ENCODE peak calls at places on chromosome 2, in eight cellular contexts. X, V, Z, A, S, M, Y and H are unnamed samples.

GRCh38 chr2:25618676-25619075 is 54.7 kb downstream of the DTNB start:
- DNase-seq in M (peak), Z (no peak), A (peak), X (no peak), S (peak), V (peak), Y (no peak), H (peak)

GRCh38 chr2:72150157-72150960 is 2.7 kb upstream of the CYP26B1 start:
- DNase-seq in Y (peak), M (peak), A (peak), V (peak), Z (peak), S (peak), X (peak), H (peak)

GRCh38 chr2:223930002-223930976 is 14.8 kb downstream of the WDFY1 start:
- DNase-seq in Z (peak), S (peak), X (no peak), M (no peak), V (no peak), A (peak), Y (no peak), H (no peak)

GRCh38 chr2:169565686-169566085 is 8.0 kb downstream of the FASTKD1 start:
- DNase-seq in X (no peak), Y (no peak), V (no peak), A (no peak), M (no peak), S (no peak), Z (no peak), H (no peak)

GRCh38 chr2:106831241-106831640 is 54.7 kb downstream of the ST6GAL2 start:
- DNase-seq in M (no peak), Y (no peak), Z (no peak), S (no peak), V (no peak), A (no peak), X (no peak), H (no peak)

GRCh38 chr2:888906-889566 is 61.6 kb upstream of the SNTG2 start:
- DNase-seq in V (no peak), Z (peak), M (no peak), S (no peak), A (no peak), Y (no peak), X (no peak), H (no peak)

GRCh38 chr2:96832751-96833507 is 10.9 kb downstream of the ANKRD23 start:
- DNase-seq in Y (peak), S (no peak), V (peak), A (peak), X (no peak), Z (peak), M (peak), H (peak)

GRCh38 chr2:148252646-148253045 is 231.8 kb downstream of the MBD5 start:
- DNase-seq in M (no peak), V (no peak), X (no peak), S (no peak), Y (no peak), Z (no peak), A (no peak), H (no peak)

GRCh38 chr2:233384017-233384416 is 29.7 kb downstream of the DGKD start:
- DNase-seq in S (no peak), M (no peak), V (no peak), Z (no peak), X (no peak), Y (no peak), A (no peak), H (no peak)

GRCh38 chr2:179991344-179991743 is 15.8 kb downstream of the CWC22 start:
- DNase-seq in Z (peak), S (no peak), Y (peak), M (peak), A (peak), X (no peak), V (peak), H (no peak)

GRCh38 chr2:164954954-164955701 is at the start of gene SLC38A11:
- DNase-seq in Y (no peak), V (no peak), X (no peak), S (no peak), A (peak), M (peak), Z (peak), H (peak)

GRCh38 chr2:50782543-50782942 is 249.4 kb downstream of the NRXN1 start:
- DNase-seq in A (no peak), X (no peak), Y (no peak), Z (no peak), V (peak), S (no peak), M (no peak), H (no peak)
- TF ChIP-seq CTCF in A (no peak), X (no peak), Y (no peak), Z (no peak), V (no peak), S (no peak), M (no peak), H (no peak)

GRCh38 chr2:21757805-21758204 is 634.0 kb downstream of the TDRD15 start:
- DNase-seq in A (no peak), V (no peak), M (no peak), X (no peak), Y (peak), S (no peak), Z (no peak), H (no peak)

GRCh38 chr2:21759819-21760218 is 636.1 kb downstream of the TDRD15 start:
- DNase-seq in M (no peak), X (no peak), S (no peak), V (no peak), Y (no peak), Z (no peak), A (no peak), H (no peak)

GRCh38 chr2:21748501-21748900 is 624.7 kb downstream of the TDRD15 start:
- DNase-seq in Z (no peak), X (no peak), A (no peak), M (no peak), V (no peak), Y (no peak), S (no peak), H (no peak)

DNA sequence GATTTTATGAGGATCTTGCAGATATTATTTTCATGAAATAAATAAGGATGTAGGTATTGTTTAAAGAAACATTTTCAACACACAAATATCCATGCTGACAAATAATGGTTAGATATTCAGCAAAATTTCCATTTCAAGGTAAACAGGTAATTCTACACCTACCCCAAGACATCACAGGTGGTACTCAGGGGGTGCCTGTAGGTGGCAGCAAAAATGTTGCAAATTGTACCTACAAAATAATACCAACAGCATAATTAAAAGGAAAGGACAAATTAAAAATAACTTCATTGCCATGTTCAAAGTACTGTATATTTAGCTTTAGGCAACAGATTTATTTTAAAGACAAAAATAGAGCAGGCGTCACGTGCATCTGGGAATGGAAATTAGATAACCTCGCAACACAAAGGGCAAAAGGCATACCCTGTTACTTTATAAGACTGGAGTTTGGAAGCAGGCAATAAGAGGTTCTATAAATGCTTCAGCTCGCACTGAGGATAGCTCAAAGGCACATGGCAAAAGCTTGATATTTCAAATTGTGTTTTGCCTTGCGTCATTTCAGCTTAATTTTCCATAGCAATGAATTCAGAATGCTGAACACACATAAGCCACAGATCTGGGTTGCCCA is 630.5 kb downstream of the TDRD15 start:
- DNase-seq in Z (peak), V (no peak), M (no peak), S (peak), X (no peak), A (no peak), Y (no peak), H (no peak)
- TF ChIP-seq CTCF in Z (peak), V (peak), M (no peak), S (peak), X (peak), A (no peak), Y (peak), H (no peak)

GRCh38 chr2:24019729-24020128 is 9.8 kb downstream of the MFSD2B start:
- DNase-seq in M (no peak), V (no peak), Z (no peak), Y (no peak), X (no peak), S (no peak), A (no peak), H (no peak)

GRCh38 chr2:24024018-24024417 is 14.1 kb downstream of the MFSD2B start:
- DNase-seq in M (peak), X (no peak), S (peak), Z (peak), V (no peak), Y (peak), A (peak), H (peak)

GRCh38 chr2:24022324-24022974 is 12.6 kb downstream of the MFSD2B start:
- DNase-seq in X (no peak), V (no peak), Y (no peak), S (peak), M (no peak), A (no peak), Z (no peak), H (no peak)

GRCh38 chr2:24022975-24023575 is 13.2 kb downstream of the MFSD2B start:
- DNase-seq in A (no peak), Y (no peak), V (no peak), S (no peak), M (no peak), Z (no peak), X (no peak), H (no peak)

DNA sequence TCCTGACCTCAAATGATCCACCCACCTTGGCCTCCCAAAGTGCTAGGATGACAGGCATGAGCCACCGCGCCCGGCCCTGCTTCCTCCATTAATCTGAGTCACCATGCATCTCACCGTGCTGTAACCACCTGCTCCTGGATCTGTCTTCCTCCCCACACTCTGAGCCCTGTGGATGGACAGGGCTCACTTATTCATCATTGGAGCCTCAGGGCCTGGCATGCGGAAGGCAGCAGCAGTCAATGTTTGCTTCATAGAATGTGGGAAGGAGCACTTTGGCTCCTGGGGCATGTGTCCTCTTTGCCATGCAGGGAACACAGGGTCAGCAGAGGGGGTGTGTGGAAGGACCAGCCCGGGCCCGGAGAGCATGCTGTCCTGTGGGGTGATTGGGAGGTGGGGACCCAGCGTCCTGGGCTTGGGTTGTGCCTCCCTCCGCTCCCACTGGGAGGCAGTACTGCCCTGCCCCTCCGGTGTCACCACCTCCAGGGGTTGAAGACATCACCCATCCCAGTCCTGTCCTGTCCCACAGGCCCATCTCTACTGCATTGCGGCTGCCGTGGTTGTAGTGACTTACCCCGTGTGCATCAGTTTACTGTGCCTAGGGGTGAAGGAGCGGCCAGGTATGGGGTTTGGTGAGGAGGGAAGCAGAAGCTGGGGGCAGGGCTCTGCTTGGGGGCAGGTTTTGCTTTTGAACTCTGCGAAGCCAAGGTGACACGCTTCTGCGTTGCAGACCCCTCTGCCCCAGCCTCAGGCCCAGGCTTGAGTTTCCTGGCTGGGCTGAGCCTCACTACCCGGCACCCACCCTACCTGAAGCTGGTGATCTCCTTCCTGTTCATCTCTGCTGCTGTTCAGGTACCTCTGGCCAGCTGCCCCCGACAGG is 11.5 kb downstream of the MFSD2B start:
- DNase-seq in S (peak), A (peak), Z (peak), X (no peak), V (peak), M (no peak), Y (peak), H (no peak)
- TF ChIP-seq CTCF in S (peak), A (peak), Z (peak), X (peak), V (peak), M (peak), Y (peak), H (peak)

GRCh38 chr2:216327447-216327846 is 44.8 kb downstream of the MARCHF4 start:
- DNase-seq in X (no peak), M (no peak), A (no peak), S (no peak), Z (no peak), Y (no peak), V (no peak), H (no peak)

DNA sequence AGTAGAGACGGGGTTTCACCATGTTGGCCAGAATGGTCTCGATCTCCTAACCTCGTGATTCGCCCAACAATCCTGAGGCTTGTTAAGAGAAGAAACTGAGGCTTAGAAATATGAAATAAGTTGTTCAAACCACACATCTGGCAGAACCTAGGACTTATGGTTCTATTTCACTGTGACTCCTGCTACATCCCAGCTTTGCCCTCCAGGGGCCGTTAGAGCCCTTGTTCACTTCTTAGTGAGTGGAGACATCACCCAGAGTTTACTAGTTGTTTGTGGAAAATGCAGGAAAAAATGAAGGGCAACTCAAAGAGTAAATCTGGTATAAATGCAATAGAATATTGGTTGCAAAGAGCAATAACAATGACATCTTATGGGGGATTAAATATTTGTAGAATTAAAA is 43.9 kb downstream of the MARCHF4 start:
- DNase-seq in S (peak), V (peak), Y (peak), X (no peak), Z (no peak), M (no peak), A (no peak), H (peak)
- TF ChIP-seq CTCF in S (peak), V (peak), Y (peak), X (peak), Z (peak), M (peak), A (peak), H (peak)

GRCh38 chr2:237601453-237602116 is 11.1 kb upstream of the RAB17 start:
- DNase-seq in Z (peak), Y (peak), X (no peak), V (no peak), M (no peak), A (no peak), S (peak), H (no peak)
- TF ChIP-seq CTCF in Z (peak), Y (peak), X (no peak), V (peak), M (no peak), A (no peak), S (peak), H (peak)

GRCh38 chr2:229408356-229408755 is 137.3 kb upstream of the PID1 start:
- DNase-seq in X (no peak), V (peak), M (peak), Y (no peak), A (peak), S (peak), Z (no peak), H (peak)
- TF ChIP-seq CTCF in X (no peak), V (no peak), M (no peak), Y (no peak), A (no peak), S (no peak), Z (no peak), H (no peak)

GRCh38 chr2:128604045-128604444 is 285.4 kb upstream of the HS6ST1 start:
- DNase-seq in A (peak), Y (no peak), X (no peak), V (no peak), S (no peak), Z (no peak), M (no peak), H (no peak)

GRCh38 chr2:128601298-128602037 is 282.8 kb upstream of the HS6ST1 start:
- DNase-seq in Z (peak), X (no peak), V (no peak), A (peak), S (no peak), Y (no peak), M (no peak), H (no peak)

GRCh38 chr2:128603411-128603924 is 284.8 kb upstream of the HS6ST1 start:
- DNase-seq in V (no peak), Z (peak), S (no peak), X (no peak), A (peak), M (no peak), Y (no peak), H (no peak)

GRCh38 chr2:128602038-128602698 is 283.5 kb upstream of the HS6ST1 start:
- DNase-seq in A (peak), V (no peak), Y (no peak), S (no peak), Z (peak), M (no peak), X (no peak), H (no peak)

DNA sequence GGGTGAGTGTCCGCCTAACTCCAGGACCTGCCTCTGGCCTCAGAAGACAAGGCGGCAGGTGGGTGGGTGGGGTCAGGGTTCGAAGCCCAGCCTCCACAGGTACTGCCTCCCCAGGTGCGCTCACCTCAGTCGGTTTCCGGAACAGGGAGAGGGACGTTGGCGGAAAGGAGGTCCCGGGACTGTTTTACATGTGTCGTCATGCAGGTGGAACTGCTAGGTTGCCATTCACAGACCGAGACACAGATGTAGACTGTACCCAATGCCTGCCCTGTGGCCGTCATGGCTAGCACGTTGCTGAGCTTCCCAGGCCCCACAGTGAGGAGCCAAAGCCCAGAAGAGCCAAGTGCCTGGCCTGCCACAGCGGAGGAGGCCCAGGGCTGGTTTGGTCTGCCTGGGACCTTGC is 284.0 kb upstream of the HS6ST1 start:
- DNase-seq in M (no peak), X (no peak), S (no peak), A (peak), V (no peak), Z (peak), Y (no peak), H (no peak)
- TF ChIP-seq CTCF in M (no peak), X (no peak), S (no peak), A (no peak), V (no peak), Z (no peak), Y (no peak), H (no peak)

GRCh38 chr2:27218614-27219013 is 1.4 kb downstream of the CAD start:
- DNase-seq in V (no peak), A (peak), S (no peak), M (no peak), X (no peak), Z (no peak), Y (no peak), H (no peak)

GRCh38 chr2:27214936-27215335 is 2.2 kb upstream of the CAD start:
- DNase-seq in S (no peak), Y (no peak), V (no peak), M (peak), Z (no peak), A (peak), X (no peak), H (no peak)

GRCh38 chr2:27216416-27217137 is 592 bp upstream of the CAD start:
- DNase-seq in S (no peak), Y (no peak), M (no peak), V (no peak), X (no peak), Z (no peak), A (peak), H (no peak)

GRCh38 chr2:27220091-27220490 is 2.9 kb downstream of the CAD start:
- DNase-seq in Z (no peak), A (peak), X (no peak), V (no peak), S (no peak), Y (no peak), M (no peak), H (no peak)

GRCh38 chr2:27217173-27218121 is at the start of gene CAD:
- DNase-seq in V (peak), Z (peak), S (peak), A (peak), X (peak), M (peak), Y (peak), H (peak)
- TF ChIP-seq CTCF in V (peak), Z (peak), S (peak), A (peak), X (peak), M (peak), Y (peak), H (peak)

GRCh38 chr2:75607988-75608683 is 38.4 kb upstream of the MRPL19 start:
- DNase-seq in M (no peak), Y (peak), S (peak), A (peak), V (peak), Z (peak), X (no peak), H (no peak)

GRCh38 chr2:75608684-75609333 is 37.8 kb upstream of the MRPL19 start:
- DNase-seq in V (peak), S (peak), X (no peak), M (peak), Y (peak), A (peak), Z (peak), H (peak)

GRCh38 chr2:75610671-75611070 is 35.9 kb upstream of the MRPL19 start:
- DNase-seq in A (no peak), Z (no peak), Y (no peak), S (no peak), X (no peak), M (no peak), V (no peak), H (no peak)

GRCh38 chr2:75609937-75610508 is 36.6 kb upstream of the MRPL19 start:
- DNase-seq in S (no peak), A (peak), Y (no peak), V (peak), M (peak), Z (no peak), X (no peak), H (peak)

GRCh38 chr2:75609334-75609689 is 37.3 kb upstream of the MRPL19 start:
- DNase-seq in M (no peak), V (no peak), Z (no peak), X (no peak), A (no peak), Y (no peak), S (no peak), H (no peak)
- TF ChIP-seq CTCF in M (no peak), V (peak), Z (no peak), X (no peak), A (no peak), Y (no peak), S (no peak), H (no peak)

DNA sequence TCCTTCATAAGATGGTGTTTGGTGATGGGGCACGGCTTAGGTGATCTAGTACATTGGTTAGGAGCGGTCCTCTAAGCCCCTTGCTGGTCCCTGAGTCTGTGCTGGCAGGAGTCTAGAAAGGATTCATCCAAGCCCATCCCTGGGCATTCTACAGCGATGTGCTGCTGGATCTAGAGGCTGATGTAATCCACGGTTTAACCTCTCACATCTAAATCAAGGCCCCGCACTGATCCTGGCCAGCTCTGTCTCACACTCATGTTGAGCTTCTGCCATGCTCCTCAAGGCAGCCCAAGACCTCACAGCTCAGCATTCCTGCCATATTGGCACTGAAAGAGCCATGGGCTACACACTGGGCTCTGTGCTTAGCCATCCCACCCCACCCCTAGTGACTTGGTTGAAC is 664.8 kb downstream of the STK39 start:
- DNase-seq in V (no peak), S (no peak), M (no peak), Y (no peak), X (no peak), Z (peak), A (peak), H (no peak)
- TF ChIP-seq CTCF in V (no peak), S (no peak), M (no peak), Y (no peak), X (no peak), Z (no peak), A (no peak), H (no peak)